ENCODE peak calls at places on chromosomes 16 and 17, in five cellular contexts. One of them, this sample, is unnamed.

GRCh38 chr17:4476017-4476416 is 22.7 kb upstream of the SPNS2 start:
- DNase-seq in kidney: peak
- DNase-seq in AG04449: no peak
- DNase-seq in fibroblast of villous mesenchyme: no peak
- DNase-seq in heart right ventricle: no peak
- DNase-seq in this sample: no peak

GRCh38 chr17:5758651-5759050 is 174.3 kb upstream of the NLRP1 start:
- DNase-seq in fibroblast of villous mesenchyme: no peak
- DNase-seq in kidney: no peak
- DNase-seq in AG04449: no peak
- DNase-seq in heart right ventricle: no peak
- DNase-seq in this sample: peak

GRCh38 chr17:72985882-72986720 is 106.4 kb downstream of the SLC39A11 start:
- DNase-seq in fibroblast of villous mesenchyme: peak
- DNase-seq in AG04449: no peak
- DNase-seq in kidney: no peak
- DNase-seq in heart right ventricle: peak
- DNase-seq in this sample: peak

GRCh38 chr16:10465821-10466220 is 80.0 kb downstream of the ATF7IP2 start:
- DNase-seq in fibroblast of villous mesenchyme: peak
- DNase-seq in AG04449: no peak
- DNase-seq in heart right ventricle: no peak
- DNase-seq in kidney: no peak
- DNase-seq in this sample: peak

GRCh38 chr16:50360779-50361178 is 8.0 kb downstream of the BRD7 start:
- DNase-seq in fibroblast of villous mesenchyme: no peak
- DNase-seq in AG04449: no peak
- DNase-seq in kidney: no peak
- DNase-seq in heart right ventricle: no peak
- DNase-seq in this sample: peak

GRCh38 chr16:69243479-69243878 is 56.5 kb downstream of the SNTB2 start:
- DNase-seq in kidney: no peak
- DNase-seq in fibroblast of villous mesenchyme: peak
- DNase-seq in AG04449: peak
- DNase-seq in heart right ventricle: no peak
- DNase-seq in this sample: peak

GRCh38 chr16:80775450-80775849 is 28.9 kb downstream of the CDYL2 start:
- DNase-seq in kidney: no peak
- DNase-seq in heart right ventricle: no peak
- DNase-seq in fibroblast of villous mesenchyme: no peak
- DNase-seq in AG04449: no peak
- DNase-seq in this sample: no peak

GRCh38 chr16:17334096-17334495 is 136.7 kb downstream of the XYLT1 start:
- DNase-seq in fibroblast of villous mesenchyme: peak
- DNase-seq in AG04449: peak
- DNase-seq in kidney: no peak
- DNase-seq in heart right ventricle: no peak
- DNase-seq in this sample: peak

GRCh38 chr17:35312790-35313711 is 60.4 kb downstream of the SLFN11 start:
- DNase-seq in heart right ventricle: peak
- DNase-seq in kidney: peak
- DNase-seq in AG04449: peak
- DNase-seq in fibroblast of villous mesenchyme: peak
- DNase-seq in this sample: peak

GRCh38 chr17:76353004-76353598 is 615 bp downstream of the PRPSAP1 start:
- DNase-seq in AG04449: no peak
- DNase-seq in fibroblast of villous mesenchyme: peak
- DNase-seq in heart right ventricle: peak
- DNase-seq in kidney: peak
- DNase-seq in this sample: no peak
- H3K4me3 ChIP-seq in AG04449: peak
- H3K4me3 ChIP-seq in fibroblast of villous mesenchyme: peak
- H3K4me3 ChIP-seq in heart right ventricle: peak
- H3K4me3 ChIP-seq in kidney: peak
- H3K4me3 ChIP-seq in this sample: peak

GRCh38 chr16:57412584-57412983 is 8.0 kb downstream of the CCL17 start:
- DNase-seq in fibroblast of villous mesenchyme: no peak
- DNase-seq in heart right ventricle: no peak
- DNase-seq in AG04449: no peak
- DNase-seq in kidney: peak
- DNase-seq in this sample: no peak

GRCh38 chr16:57413733-57414132 is 9.2 kb downstream of the CCL17 start:
- DNase-seq in AG04449: no peak
- DNase-seq in heart right ventricle: no peak
- DNase-seq in kidney: no peak
- DNase-seq in fibroblast of villous mesenchyme: no peak
- DNase-seq in this sample: no peak

GRCh38 chr16:57409870-57410585 is 5.5 kb downstream of the CCL17 start:
- DNase-seq in AG04449: no peak
- DNase-seq in heart right ventricle: no peak
- DNase-seq in kidney: no peak
- DNase-seq in fibroblast of villous mesenchyme: no peak
- DNase-seq in this sample: no peak

GRCh38 chr16:57413301-57413730 is 8.7 kb downstream of the CCL17 start:
- DNase-seq in kidney: peak
- DNase-seq in heart right ventricle: no peak
- DNase-seq in fibroblast of villous mesenchyme: no peak
- DNase-seq in AG04449: no peak
- DNase-seq in this sample: no peak

DNA sequence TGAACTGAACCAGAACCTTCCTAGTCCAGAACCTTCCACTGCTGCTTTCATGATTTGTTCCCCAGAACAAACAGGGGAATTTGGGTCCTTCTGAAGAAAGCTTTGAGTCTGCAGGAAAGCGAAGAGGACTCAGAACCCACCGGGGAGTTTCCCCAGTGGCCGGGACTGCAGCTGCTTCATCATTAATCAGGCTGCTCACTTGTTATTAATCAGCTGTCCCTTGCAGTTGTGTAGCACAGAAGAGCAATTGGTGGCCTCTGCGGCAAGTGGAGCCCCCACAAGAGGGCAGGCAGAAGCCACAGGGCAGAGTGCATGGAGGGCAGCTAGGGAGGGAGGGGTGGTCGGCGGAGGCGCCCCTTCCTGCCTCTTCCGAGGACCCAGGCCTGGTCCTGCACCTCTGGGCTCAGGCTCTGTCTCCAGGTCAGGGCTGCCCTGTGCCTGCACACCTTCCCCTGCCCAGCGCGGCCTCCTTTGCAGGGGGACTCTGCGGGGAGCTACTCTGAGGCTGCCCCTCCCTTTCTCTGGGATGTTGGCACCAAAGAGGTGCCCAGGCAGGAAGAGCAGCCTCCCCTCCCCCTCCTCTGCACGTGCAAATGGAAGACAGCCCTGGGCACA is 6.9 kb downstream of the CCL17 start:
- DNase-seq in AG04449: no peak
- DNase-seq in heart right ventricle: no peak
- DNase-seq in fibroblast of villous mesenchyme: no peak
- DNase-seq in kidney: peak
- DNase-seq in this sample: no peak
- TF ChIP-seq CTCF in AG04449: no peak
- TF ChIP-seq CTCF in heart right ventricle: no peak
- TF ChIP-seq CTCF in fibroblast of villous mesenchyme: no peak
- TF ChIP-seq CTCF in kidney: no peak
- TF ChIP-seq CTCF in this sample: no peak

DNA sequence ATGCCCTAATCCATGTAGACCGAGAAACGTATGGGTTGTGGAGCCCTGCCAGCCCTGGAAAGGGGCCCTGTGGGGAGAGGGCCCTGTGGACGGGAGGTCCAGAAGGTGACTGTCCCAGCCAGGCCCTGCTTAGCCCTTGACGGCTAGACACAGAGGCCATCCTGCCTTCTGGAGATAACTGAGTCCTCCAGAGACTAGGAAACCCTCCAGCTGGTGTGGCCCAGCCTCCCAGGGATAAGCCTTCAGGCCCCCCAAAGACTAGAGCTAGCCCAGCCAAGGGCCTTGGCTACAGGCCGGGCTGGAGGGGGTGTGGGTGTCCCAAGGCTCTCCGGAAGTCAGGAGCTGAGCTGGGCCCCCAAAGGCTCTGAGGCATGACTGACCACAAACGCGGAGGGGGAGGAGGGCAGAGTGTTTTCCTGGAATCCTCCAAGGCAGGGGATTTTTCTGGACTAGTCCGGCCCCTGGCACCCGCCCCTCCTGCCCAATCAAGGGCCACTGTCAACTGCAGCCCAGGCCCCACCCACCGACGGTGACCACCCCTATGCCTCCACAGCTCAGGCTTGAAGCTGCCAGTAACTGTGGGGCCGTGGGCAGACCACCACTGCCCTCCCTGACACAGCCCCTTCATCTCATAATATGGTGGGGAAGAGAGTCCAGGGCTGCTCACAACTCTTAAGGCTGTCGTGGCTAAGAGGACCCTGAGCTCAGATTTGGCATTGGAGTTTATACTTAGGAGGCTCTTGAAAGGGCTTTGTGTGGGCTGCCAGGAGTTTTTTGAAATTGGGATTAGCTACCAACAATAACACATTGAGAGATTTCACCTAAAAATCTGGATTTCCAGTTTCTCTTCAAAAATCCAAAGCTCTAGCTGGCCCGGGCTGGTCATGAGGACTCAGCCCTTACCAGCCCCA is 823 bp upstream of the VASN start:
- DNase-seq in AG04449: peak
- DNase-seq in kidney: peak
- DNase-seq in fibroblast of villous mesenchyme: peak
- DNase-seq in heart right ventricle: peak
- DNase-seq in this sample: peak
- H3K4me3 ChIP-seq in AG04449: no peak
- H3K4me3 ChIP-seq in kidney: no peak
- H3K4me3 ChIP-seq in fibroblast of villous mesenchyme: peak
- H3K4me3 ChIP-seq in heart right ventricle: peak
- H3K4me3 ChIP-seq in this sample: peak

GRCh38 chr17:50169881-50170459 is 4.2 kb downstream of the SGCA start:
- DNase-seq in kidney: peak
- DNase-seq in AG04449: no peak
- DNase-seq in fibroblast of villous mesenchyme: no peak
- DNase-seq in heart right ventricle: no peak
- DNase-seq in this sample: no peak
- TF ChIP-seq CTCF in kidney: no peak
- TF ChIP-seq CTCF in AG04449: no peak
- TF ChIP-seq CTCF in fibroblast of villous mesenchyme: no peak
- TF ChIP-seq CTCF in heart right ventricle: no peak
- TF ChIP-seq CTCF in this sample: no peak

DNA sequence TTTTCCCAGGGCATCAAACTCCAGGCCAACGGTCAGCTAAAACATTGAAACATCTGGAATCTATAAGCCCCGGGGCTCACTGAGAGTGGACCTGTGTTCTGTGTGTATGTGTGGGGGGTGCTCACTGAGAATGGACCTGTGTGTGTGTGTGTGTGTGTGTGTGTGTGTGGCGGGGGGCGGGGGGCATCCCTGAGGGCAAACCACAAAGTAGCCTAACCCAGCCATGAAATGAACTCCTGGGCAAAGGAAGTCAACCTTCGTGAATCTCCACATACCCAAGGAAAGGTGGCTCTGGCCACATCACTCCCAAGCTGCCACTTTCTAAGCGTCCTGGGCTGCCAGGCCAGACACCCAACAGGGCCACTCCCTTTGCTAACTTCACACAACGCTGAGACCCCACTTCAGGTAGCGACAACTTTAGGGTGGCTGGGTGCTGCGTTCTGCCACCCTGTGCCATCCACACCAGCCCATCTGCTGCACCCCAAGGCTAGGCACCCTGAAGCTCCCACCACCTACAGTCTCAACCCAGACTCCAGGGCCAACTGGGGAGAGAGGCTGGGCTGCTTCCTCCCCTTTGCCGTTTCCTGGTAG is 1.6 kb downstream of the MAFG start:
- DNase-seq in fibroblast of villous mesenchyme: no peak
- DNase-seq in kidney: no peak
- DNase-seq in heart right ventricle: no peak
- DNase-seq in AG04449: no peak
- DNase-seq in this sample: no peak
- H3K4me3 ChIP-seq in fibroblast of villous mesenchyme: peak
- H3K4me3 ChIP-seq in kidney: peak
- H3K4me3 ChIP-seq in heart right ventricle: peak
- H3K4me3 ChIP-seq in AG04449: peak
- H3K4me3 ChIP-seq in this sample: peak

GRCh38 chr17:79473836-79474204 is 137.0 kb downstream of the RBFOX3 start:
- DNase-seq in fibroblast of villous mesenchyme: no peak
- DNase-seq in AG04449: no peak
- DNase-seq in kidney: no peak
- DNase-seq in heart right ventricle: no peak
- DNase-seq in this sample: no peak

GRCh38 chr17:79473111-79473835 is 137.6 kb downstream of the RBFOX3 start:
- DNase-seq in heart right ventricle: no peak
- DNase-seq in AG04449: no peak
- DNase-seq in kidney: no peak
- DNase-seq in fibroblast of villous mesenchyme: no peak
- DNase-seq in this sample: no peak

GRCh38 chr17:79478841-79479240 is 132.0 kb downstream of the RBFOX3 start:
- DNase-seq in fibroblast of villous mesenchyme: no peak
- DNase-seq in heart right ventricle: no peak
- DNase-seq in kidney: no peak
- DNase-seq in AG04449: no peak
- DNase-seq in this sample: no peak

GRCh38 chr17:79478051-79478461 is 132.8 kb downstream of the RBFOX3 start:
- DNase-seq in AG04449: no peak
- DNase-seq in kidney: no peak
- DNase-seq in fibroblast of villous mesenchyme: no peak
- DNase-seq in heart right ventricle: no peak
- DNase-seq in this sample: no peak

DNA sequence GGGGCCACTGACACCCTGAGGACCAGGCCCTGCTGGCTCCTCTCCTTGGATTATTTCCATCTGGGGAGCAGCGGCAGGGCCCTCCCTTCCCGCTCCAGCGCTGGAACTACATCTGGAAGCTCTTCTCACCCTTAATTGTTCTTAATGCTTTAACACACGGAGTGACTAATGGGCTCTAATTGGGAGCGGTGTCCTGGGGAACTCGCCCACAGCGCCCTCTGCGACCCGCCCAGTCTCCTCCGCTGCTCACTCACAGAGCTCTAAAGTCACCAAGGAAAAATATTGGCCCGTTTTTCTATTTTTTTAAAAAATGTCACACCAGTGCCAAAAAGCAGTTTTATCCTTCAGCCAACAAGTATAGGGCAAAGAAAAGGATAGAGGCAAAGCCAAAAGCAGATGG is 134.8 kb downstream of the RBFOX3 start:
- DNase-seq in fibroblast of villous mesenchyme: no peak
- DNase-seq in AG04449: no peak
- DNase-seq in heart right ventricle: no peak
- DNase-seq in kidney: no peak
- DNase-seq in this sample: no peak
- TF ChIP-seq CTCF in fibroblast of villous mesenchyme: no peak
- TF ChIP-seq CTCF in AG04449: no peak
- TF ChIP-seq CTCF in heart right ventricle: no peak
- TF ChIP-seq CTCF in kidney: no peak
- TF ChIP-seq CTCF in this sample: no peak